ENCODE peak calls at places on chromosomes 3 and 15, in seven cellular contexts. A, Y, P, Q, T, W and S are unnamed samples.

GRCh38 chr15:79403501-79403900 is 28.6 kb upstream of the MINAR1 start:
- DNase-seq in A (no peak), Y (no peak), P (no peak), Q (no peak), T (no peak), W (no peak), S (no peak)

GRCh38 chr15:68315035-68315434 is 37.5 kb downstream of the FEM1B start:
- DNase-seq in A (no peak), Y (peak; percentile 2), P (no peak), Q (no peak), T (no peak), W (no peak), S (no peak)

GRCh38 chr3:184815046-184815930 is 3.3 kb downstream of the VPS8 start:
- DNase-seq in A (no peak), Y (no peak), P (no peak), Q (no peak), T (no peak), W (no peak), S (no peak)

GRCh38 chr15:55289573-55290360 is at the start of gene RAB27A:
- DNase-seq in A (peak; percentile 84), Y (peak; percentile 85), P (peak; percentile 90), Q (peak; percentile 85), T (peak; percentile 72), W (peak; percentile 28), S (peak; percentile 73)

GRCh38 chr3:149541091-149541491 is 66.6 kb downstream of the TM4SF4 start:
- DNase-seq in A (no peak), Y (no peak), P (no peak), Q (no peak), T (no peak), W (no peak), S (no peak)

GRCh38 chr3:165082632-165083031 is 4.3 kb upstream of the SI start:
- DNase-seq in A (no peak), Y (no peak), P (no peak), Q (no peak), T (no peak), W (no peak), S (no peak)

GRCh38 chr3:63613561-63613960 is 38.9 kb upstream of the SNTN start:
- DNase-seq in A (no peak), Y (no peak), P (no peak), Q (no peak), T (no peak), W (no peak), S (no peak)

GRCh38 chr3:119562307-119562961 is 3.0 kb upstream of the CD80 start:
- DNase-seq in A (no peak), Y (no peak), P (no peak), Q (no peak), T (no peak), W (no peak), S (no peak)

GRCh38 chr3:195372220-195372619 is 70.6 kb downstream of the ACAP2 start:
- DNase-seq in A (no peak), Y (no peak), P (no peak), Q (no peak), T (no peak), W (no peak), S (no peak)

GRCh38 chr3:4584537-4585249 is 91.5 kb downstream of the ITPR1 start:
- DNase-seq in A (peak; percentile 15), Y (no peak), P (no peak), Q (no peak), T (no peak), W (no peak), S (no peak)

GRCh38 chr3:141708367-141708766 is 29.7 kb upstream of the RNF7 start:
- DNase-seq in A (no peak), Y (no peak), P (no peak), Q (no peak), T (no peak), W (no peak), S (no peak)

GRCh38 chr3:144437989-144438388 is 466.4 kb downstream of the DIPK2A start:
- DNase-seq in A (no peak), Y (no peak), P (no peak), Q (no peak), T (no peak), W (no peak), S (no peak)

GRCh38 chr3:146189519-146190173 is 28.7 kb upstream of the PLOD2 start:
- DNase-seq in A (no peak), Y (peak; percentile 40), P (peak; percentile 41), Q (no peak), T (no peak), W (peak; percentile 47), S (no peak)

GRCh38 chr15:31399544-31400171 is 73.0 kb downstream of the KLF13 start:
- DNase-seq in A (no peak), Y (no peak), P (no peak), Q (no peak), T (no peak), W (no peak), S (no peak)

GRCh38 chr15:66186049-66186825 is 67.3 kb downstream of the MEGF11 start:
- DNase-seq in A (no peak), Y (no peak), P (no peak), Q (peak; percentile 9), T (no peak), W (no peak), S (no peak)

GRCh38 chr3:189947948-189948723 is 172.6 kb downstream of the P3H2 start:
- DNase-seq in A (no peak), Y (no peak), P (no peak), Q (no peak), T (no peak), W (no peak), S (no peak)

GRCh38 chr3:100653731-100654309 is 44.4 kb downstream of the ADGRG7 start:
- DNase-seq in A (no peak), Y (no peak), P (no peak), Q (no peak), T (no peak), W (no peak), S (no peak)

GRCh38 chr15:84970832-84971231 is 10.8 kb upstream of the PDE8A start:
- DNase-seq in A (no peak), Y (no peak), P (no peak), Q (no peak), T (no peak), W (no peak), S (no peak)

GRCh38 chr3:105440113-105440512 is 73.4 kb downstream of the ALCAM start:
- DNase-seq in A (no peak), Y (no peak), P (no peak), Q (no peak), T (no peak), W (no peak), S (no peak)

DNA sequence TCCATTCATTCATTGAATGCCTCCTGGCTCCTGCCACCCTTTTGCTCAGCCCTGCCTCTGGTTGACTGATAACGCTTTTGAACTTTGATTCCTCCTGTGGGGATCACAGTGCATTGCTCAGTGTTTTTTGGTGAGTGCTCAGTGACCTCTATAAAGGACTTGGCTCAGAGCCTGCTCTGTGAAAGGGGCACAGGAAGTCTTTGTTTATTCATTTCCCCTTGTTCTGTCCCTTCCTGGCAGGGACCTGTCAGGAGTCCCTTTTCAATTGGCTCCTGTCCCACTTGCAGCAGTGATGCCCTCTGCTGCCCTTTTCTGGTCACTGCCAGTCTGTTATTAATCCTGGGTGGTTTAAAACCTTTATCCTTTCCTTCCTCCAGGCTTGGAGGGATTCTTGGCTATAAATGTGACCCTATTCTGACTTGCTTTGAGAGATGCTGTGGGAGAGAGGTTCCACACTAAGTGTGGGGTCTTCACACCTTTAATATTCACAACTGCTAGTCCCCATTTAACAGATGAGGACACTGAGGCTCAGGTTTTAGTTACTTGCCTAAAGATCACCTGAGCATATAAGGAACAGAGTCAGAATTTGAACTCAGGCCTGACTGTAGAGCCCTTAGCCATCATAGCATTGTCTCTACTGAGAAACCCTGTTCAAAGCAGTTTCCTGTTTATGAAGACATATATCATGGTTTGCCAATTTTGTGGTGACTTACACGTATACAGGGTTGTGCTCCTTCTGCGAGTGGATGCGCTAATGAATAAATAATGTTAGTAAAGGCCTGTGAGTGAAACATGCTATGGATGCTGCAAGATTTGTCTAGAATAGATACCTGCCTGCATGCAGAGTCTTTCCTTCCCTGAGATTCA is 23.2 kb upstream of the TATDN2 start:
- DNase-seq in A (peak; percentile 85), Y (peak; percentile 86), P (peak; percentile 73), Q (peak; percentile 83), T (peak; percentile 64), W (peak; percentile 71), S (peak; percentile 70)
- TF ChIP-seq POLR2AphosphoS5 in A (no peak), Y (peak; percentile 27), P (no peak), Q (peak; percentile 75), T (peak; percentile 77), W (peak; percentile 69), S (peak; percentile 92)

GRCh38 chr3:143065364-143065763 is 54.2 kb upstream of the CHST2 start:
- DNase-seq in A (no peak), Y (no peak), P (no peak), Q (no peak), T (no peak), W (no peak), S (no peak)
- TF ChIP-seq POLR2AphosphoS5 in A (no peak), Y (no peak), P (no peak), Q (no peak), T (no peak), W (peak; percentile 18), S (no peak)

DNA sequence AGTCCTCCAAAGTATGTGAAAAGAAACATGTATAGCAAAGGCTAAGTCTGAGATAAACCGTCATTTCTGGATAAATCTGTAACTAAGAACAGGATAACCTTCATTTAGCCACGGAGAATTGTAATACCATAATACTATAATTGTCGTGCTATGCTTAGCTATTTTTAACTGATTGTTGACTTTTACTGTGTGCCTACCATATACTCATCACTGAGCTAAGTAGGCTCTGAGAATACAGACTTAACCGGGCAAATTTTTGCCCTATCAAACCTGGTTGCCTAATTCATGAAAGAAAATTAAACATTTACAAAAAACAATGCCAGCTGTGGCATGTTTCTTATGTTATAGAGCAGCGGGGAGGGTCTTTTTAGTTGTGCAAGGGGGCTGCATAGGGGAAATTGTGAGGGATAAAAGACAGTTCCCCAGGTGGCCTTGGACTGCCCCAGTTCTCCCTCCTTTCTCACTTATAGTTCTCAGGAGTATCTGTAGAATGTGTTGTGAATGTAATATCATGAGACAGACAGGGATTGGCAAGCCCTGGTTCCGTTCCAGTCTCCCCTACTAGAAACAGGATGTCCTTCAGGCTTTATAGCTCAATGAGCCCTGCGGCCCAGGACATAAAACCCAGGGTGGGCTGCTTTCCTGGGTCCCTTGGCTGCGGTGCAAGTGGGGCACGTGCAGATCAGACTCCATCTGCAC is 318.5 kb downstream of the GBE1 start:
- DNase-seq in A (no peak), Y (no peak), P (no peak), Q (no peak), T (no peak), W (no peak), S (no peak)
- TF ChIP-seq POLR2AphosphoS5 in A (no peak), Y (no peak), P (no peak), Q (no peak), T (no peak), W (no peak), S (no peak)

GRCh38 chr15:72201346-72202029 is 3.9 kb upstream of the GRAMD2A start:
- DNase-seq in A (no peak), Y (no peak), P (no peak), Q (no peak), T (no peak), W (no peak), S (no peak)

GRCh38 chr15:72202801-72203506 is 5.4 kb upstream of the GRAMD2A start:
- DNase-seq in A (no peak), Y (no peak), P (no peak), Q (no peak), T (no peak), W (no peak), S (no peak)

GRCh38 chr15:72202302-72202701 is 4.7 kb upstream of the GRAMD2A start:
- DNase-seq in A (no peak), Y (no peak), P (no peak), Q (no peak), T (no peak), W (no peak), S (no peak)

GRCh38 chr15:72205273-72205672 is 7.7 kb upstream of the GRAMD2A start:
- DNase-seq in A (no peak), Y (no peak), P (no peak), Q (no peak), T (no peak), W (no peak), S (no peak)

GRCh38 chr15:72203507-72203837 is 5.9 kb upstream of the GRAMD2A start:
- DNase-seq in A (no peak), Y (peak; percentile 71), P (no peak), Q (peak; percentile 68), T (peak; percentile 66), W (no peak), S (peak; percentile 88)
- TF ChIP-seq POLR2AphosphoS5 in A (no peak), Y (peak; percentile 22), P (no peak), Q (peak; percentile 77), T (peak; percentile 46), W (no peak), S (peak; percentile 90)